ENCODE peak calls at places on chromosomes 13 and 19, in five cellular contexts. Y is heart left ventricle, H is left lung, E is gastrocnemius medialis, Q is prostate gland. K is an unnamed sample. For H3K4me1 and H3K36me3, the result is how much of the 10 kb centered on the place peaks cover.

GRCh38 chr19:41530761-41531301 is 45.1 kb upstream of the CEACAM21 start:
- DNase-seq in Y (no peak), H (peak), E (peak), Q (peak), K (no peak)

GRCh38 chr13:48514776-48515175 is 18.1 kb downstream of the RCBTB2 start:
- DNase-seq in Y (no peak), H (no peak), E (no peak), Q (no peak), K (no peak)

GRCh38 chr13:84844473-84844872 is 954.7 kb downstream of the SLITRK6 start:
- DNase-seq in Y (no peak), H (no peak), E (no peak), Q (no peak), K (no peak)

GRCh38 chr19:52237771-52238400 is 31.5 kb upstream of the ZNF766 start:
- DNase-seq in Y (no peak), H (peak), E (peak), Q (peak), K (peak)

GRCh38 chr13:79663977-79664636 is 183.2 kb downstream of the NDFIP2 start:
- DNase-seq in Y (no peak), H (no peak), E (no peak), Q (no peak), K (no peak)

GRCh38 chr19:53102701-53103140 is 501 bp downstream of the ZNF160 start:
- DNase-seq in Y (peak), H (peak), E (peak), Q (no peak), K (peak)

GRCh38 chr13:51291341-51291740 is 48.1 kb upstream of the SERPINE3 start:
- DNase-seq in Y (no peak), H (no peak), E (no peak), Q (no peak), K (no peak)

GRCh38 chr13:75482070-75482819 is at the start of gene TBC1D4:
- DNase-seq in Y (peak), H (peak), E (peak), Q (peak), K (peak)

GRCh38 chr19:4119763-4120162 is 4.2 kb downstream of the MAP2K2 start:
- DNase-seq in Y (no peak), H (no peak), E (no peak), Q (no peak), K (no peak)

GRCh38 chr13:112575680-112576079 is 12.3 kb downstream of the TUBGCP3 start:
- DNase-seq in Y (no peak), H (no peak), E (no peak), Q (no peak), K (no peak)

DNA sequence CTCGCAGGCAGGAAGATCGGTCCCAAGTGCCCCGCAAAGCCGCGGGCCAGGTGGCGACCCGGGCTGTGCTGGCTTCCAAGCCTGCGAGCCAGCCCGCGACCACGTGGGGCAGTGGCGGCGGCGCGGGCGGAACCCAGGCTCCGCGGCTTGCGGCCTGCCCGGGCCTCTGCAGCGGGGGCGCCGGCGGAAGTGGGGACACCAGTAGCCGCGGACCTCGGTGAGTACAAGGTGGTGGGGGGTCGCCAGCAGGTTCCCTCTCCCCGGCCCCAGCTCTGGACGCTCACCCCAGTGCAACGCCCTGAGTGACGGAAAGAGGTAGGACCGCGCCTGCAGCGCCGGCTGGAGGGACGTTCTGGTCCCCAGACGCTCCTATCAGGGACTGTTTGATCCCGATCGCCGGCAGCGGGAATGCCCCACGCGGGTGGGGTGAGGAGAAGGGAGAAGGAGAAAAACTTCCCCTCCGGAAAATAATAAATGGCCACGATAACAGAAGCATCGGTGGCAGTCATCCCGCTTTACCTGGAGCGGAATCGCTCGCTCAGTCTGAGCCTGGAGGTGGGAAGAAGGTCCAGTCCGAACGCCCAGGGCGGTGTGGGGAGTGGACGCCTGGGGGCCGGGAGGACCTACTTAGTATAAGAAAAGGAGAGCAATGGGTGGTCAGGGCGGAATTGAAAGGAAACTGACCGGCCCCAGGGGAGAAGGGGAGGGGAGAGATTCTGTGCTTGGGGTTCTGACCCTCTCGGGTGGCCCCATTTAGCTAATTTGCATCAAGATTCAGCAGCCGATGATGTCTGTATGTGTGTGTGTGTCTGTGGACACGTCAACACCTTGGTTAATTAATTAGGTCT is at the start of gene GEMIN7:
- DNase-seq in Y (peak), H (peak), E (peak), Q (peak), K (peak)
- TF ChIP-seq CTCF in Y (no peak), H (no peak), E (no peak), Q (no peak), K (no peak)

GRCh38 chr19:29748996-29749395 is 33.9 kb upstream of the C19orf12 start:
- DNase-seq in Y (no peak), H (no peak), E (no peak), Q (no peak), K (no peak)
- H3K4me1 ChIP-seq in Y (under half), H (under half), E (under half), Q (under half), K (under half)

GRCh38 chr19:47687906-47688305 is 25.3 kb upstream of the EHD2 start:
- DNase-seq in Y (no peak), H (no peak), E (peak), Q (no peak), K (no peak)
- H3K36me3 ChIP-seq in Y (under half), H (under half), E (under half), Q (under half), K (under half)

GRCh38 chr13:59901191-59901590 is 262.5 kb downstream of the DIAPH3 start:
- DNase-seq in Y (no peak), H (no peak), E (no peak), Q (no peak), K (no peak)

GRCh38 chr13:59906413-59907027 is 257.2 kb downstream of the DIAPH3 start:
- DNase-seq in Y (no peak), H (no peak), E (no peak), Q (no peak), K (no peak)
- TF ChIP-seq CTCF in Y (peak), H (peak), E (no peak), Q (peak), K (peak)

GRCh38 chr19:17751912-17752273 is 616 bp downstream of the FCHO1 start:
- DNase-seq in Y (no peak), H (no peak), E (no peak), Q (no peak), K (no peak)
- H3K4me1 ChIP-seq in Y (under half), H (under half), E (under half), Q (under half), K (under half)

DNA sequence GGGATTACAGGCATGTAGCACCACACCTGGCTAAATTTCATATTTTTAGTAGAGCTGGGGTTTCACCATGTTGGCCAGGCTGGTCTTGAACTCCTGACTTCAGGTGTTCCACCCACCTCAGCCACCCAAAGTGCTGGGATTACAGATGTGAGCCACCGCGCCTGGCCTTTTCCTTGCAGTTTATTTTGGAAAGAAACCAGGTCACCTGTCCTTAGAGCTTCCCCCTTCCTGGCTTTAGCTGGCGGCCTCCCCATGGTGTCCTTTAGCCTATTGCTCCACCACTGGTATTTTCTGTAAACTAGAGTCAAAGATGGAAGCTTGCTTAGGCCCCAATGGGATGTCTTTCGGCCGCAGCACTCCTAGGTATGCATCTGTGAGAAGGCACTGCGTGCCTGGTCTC is 91.2 kb downstream of the DPF1 start:
- DNase-seq in Y (no peak), H (no peak), E (no peak), Q (no peak), K (no peak)
- H3K36me3 ChIP-seq in Y (under half), H (under half), E (under half), Q (under half), K (under half)

GRCh38 chr19:954672-955494 is 29.0 kb downstream of the ARID3A start:
- DNase-seq in Y (no peak), H (no peak), E (no peak), Q (no peak), K (no peak)
- TF ChIP-seq CTCF in Y (no peak), H (no peak), E (no peak), Q (no peak), K (no peak)

GRCh38 chr13:46295531-46296464 is 84.1 kb downstream of the LRRC63 start:
- DNase-seq in Y (peak), H (peak), E (peak), Q (no peak), K (no peak)

GRCh38 chr13:46296920-46297319 is 85.2 kb downstream of the LRRC63 start:
- DNase-seq in Y (no peak), H (no peak), E (no peak), Q (no peak), K (no peak)

GRCh38 chr13:46296465-46296822 is 84.7 kb downstream of the LRRC63 start:
- DNase-seq in Y (no peak), H (no peak), E (no peak), Q (no peak), K (no peak)

DNA sequence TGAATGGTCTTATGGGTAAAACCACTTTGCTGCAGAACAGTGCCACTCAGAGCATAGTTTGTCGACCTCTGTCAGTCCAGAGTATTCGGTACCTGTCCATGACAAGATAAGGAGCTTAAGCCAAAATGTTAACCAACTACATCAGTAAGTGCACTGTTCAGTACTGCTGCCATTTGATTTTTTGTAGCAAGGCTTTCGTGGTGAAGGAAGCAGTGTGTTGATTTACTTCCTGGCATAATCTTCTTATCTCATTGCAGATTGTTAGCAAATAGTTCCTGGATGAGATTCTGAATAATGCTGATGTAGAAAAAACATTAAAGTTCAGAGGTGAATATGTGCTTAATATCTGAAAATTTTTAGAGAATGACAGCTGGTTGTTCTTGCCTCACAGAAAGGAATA is 85.6 kb downstream of the LRRC63 start:
- DNase-seq in Y (no peak), H (no peak), E (no peak), Q (no peak), K (no peak)
- H3K4me1 ChIP-seq in Y (under half), H (under half), E (under half), Q (under half), K (under half)

DNA sequence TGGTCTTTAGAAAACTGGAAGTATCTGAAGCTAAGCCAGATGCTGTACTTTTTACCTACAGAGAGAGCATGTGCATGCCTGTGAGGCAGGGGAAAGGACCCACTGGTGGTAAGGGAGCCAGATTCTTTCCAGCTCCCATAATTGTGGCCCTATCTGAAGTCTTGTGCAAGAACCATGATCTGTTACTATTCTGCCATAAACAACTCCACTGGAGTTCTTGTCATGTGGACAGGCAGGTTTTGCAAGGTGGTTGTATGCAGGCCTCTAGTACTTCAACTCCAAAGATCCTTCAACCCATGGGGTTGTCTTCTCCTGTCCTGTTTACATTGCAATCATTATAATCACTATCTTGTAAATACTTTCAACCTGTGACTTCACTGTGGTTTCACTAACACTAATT is 14.1 kb downstream of the PROSER1 start:
- DNase-seq in Y (no peak), H (no peak), E (no peak), Q (peak), K (no peak)
- H3K36me3 ChIP-seq in Y (half or more), H (under half), E (under half), Q (under half), K (half or more)

GRCh38 chr13:110925023-110925608 is 10.2 kb upstream of the ANKRD10 start:
- DNase-seq in Y (no peak), H (no peak), E (no peak), Q (no peak), K (no peak)
- TF ChIP-seq CTCF in Y (no peak), H (no peak), E (peak), Q (no peak), K (peak)